ENCODE peak calls at places on chromosomes 7 and 10, in seven cellular contexts. One of them, this sample, is unnamed.

GRCh38 chr10:86955501-86956194 is 1.8 kb downstream of the MMRN2 start:
- DNase-seq in keratinocyte: no peak
- DNase-seq in NCI-H345: no peak
- DNase-seq in mesenchymal stem cell: no peak
- DNase-seq in stimulated activated CD4-positive, alpha-beta T cell treated with anti-CD3 and anti-CD28 coated beads, Interleukin-1b, Interleukin-23, amount 100 ng/mL, for 48 hours: no peak
- DNase-seq in PC-9: no peak
- DNase-seq in dorsolateral prefrontal cortex: no peak
- DNase-seq in this sample: no peak

GRCh38 chr7:37452346-37452745 is 3.7 kb upstream of the ELMO1 start:
- DNase-seq in keratinocyte: no peak
- DNase-seq in NCI-H345: no peak
- DNase-seq in mesenchymal stem cell: no peak
- DNase-seq in stimulated activated CD4-positive, alpha-beta T cell treated with anti-CD3 and anti-CD28 coated beads, Interleukin-1b, Interleukin-23, amount 100 ng/mL, for 48 hours: no peak
- DNase-seq in PC-9: no peak
- DNase-seq in dorsolateral prefrontal cortex: no peak
- DNase-seq in this sample: no peak

GRCh38 chr7:4815121-4815520 is 39.7 kb downstream of the AP5Z1 start:
- DNase-seq in keratinocyte: no peak
- DNase-seq in NCI-H345: no peak
- DNase-seq in mesenchymal stem cell: no peak
- DNase-seq in stimulated activated CD4-positive, alpha-beta T cell treated with anti-CD3 and anti-CD28 coated beads, Interleukin-1b, Interleukin-23, amount 100 ng/mL, for 48 hours: no peak
- DNase-seq in PC-9: no peak
- DNase-seq in dorsolateral prefrontal cortex: no peak
- DNase-seq in this sample: no peak

GRCh38 chr10:122558452-122558851 is 2.1 kb upstream of the DMBT1 start:
- DNase-seq in keratinocyte: no peak
- DNase-seq in NCI-H345: no peak
- DNase-seq in mesenchymal stem cell: no peak
- DNase-seq in stimulated activated CD4-positive, alpha-beta T cell treated with anti-CD3 and anti-CD28 coated beads, Interleukin-1b, Interleukin-23, amount 100 ng/mL, for 48 hours: no peak
- DNase-seq in PC-9: no peak
- DNase-seq in dorsolateral prefrontal cortex: no peak
- DNase-seq in this sample: no peak

GRCh38 chr10:61280303-61280702 is 172.9 kb downstream of the TMEM26 start:
- DNase-seq in keratinocyte: no peak
- DNase-seq in NCI-H345: no peak
- DNase-seq in mesenchymal stem cell: peak
- DNase-seq in stimulated activated CD4-positive, alpha-beta T cell treated with anti-CD3 and anti-CD28 coated beads, Interleukin-1b, Interleukin-23, amount 100 ng/mL, for 48 hours: no peak
- DNase-seq in PC-9: peak
- DNase-seq in dorsolateral prefrontal cortex: no peak
- DNase-seq in this sample: no peak

GRCh38 chr7:135980665-135981180 is 3.6 kb upstream of the MTPN start:
- DNase-seq in keratinocyte: no peak
- DNase-seq in NCI-H345: no peak
- DNase-seq in mesenchymal stem cell: peak
- DNase-seq in stimulated activated CD4-positive, alpha-beta T cell treated with anti-CD3 and anti-CD28 coated beads, Interleukin-1b, Interleukin-23, amount 100 ng/mL, for 48 hours: peak
- DNase-seq in PC-9: peak
- DNase-seq in dorsolateral prefrontal cortex: no peak
- DNase-seq in this sample: peak

GRCh38 chr7:68969571-68969970 is 628.7 kb upstream of the AUTS2 start:
- DNase-seq in keratinocyte: no peak
- DNase-seq in NCI-H345: no peak
- DNase-seq in mesenchymal stem cell: no peak
- DNase-seq in stimulated activated CD4-positive, alpha-beta T cell treated with anti-CD3 and anti-CD28 coated beads, Interleukin-1b, Interleukin-23, amount 100 ng/mL, for 48 hours: no peak
- DNase-seq in PC-9: no peak
- DNase-seq in dorsolateral prefrontal cortex: no peak
- DNase-seq in this sample: no peak

GRCh38 chr7:120519224-120519623 is 246.2 kb downstream of the KCND2 start:
- DNase-seq in keratinocyte: no peak
- DNase-seq in NCI-H345: no peak
- DNase-seq in mesenchymal stem cell: no peak
- DNase-seq in stimulated activated CD4-positive, alpha-beta T cell treated with anti-CD3 and anti-CD28 coated beads, Interleukin-1b, Interleukin-23, amount 100 ng/mL, for 48 hours: no peak
- DNase-seq in PC-9: no peak
- DNase-seq in dorsolateral prefrontal cortex: no peak
- DNase-seq in this sample: no peak

GRCh38 chr7:99788554-99788953 is 4.6 kb upstream of the CYP3A4 start:
- DNase-seq in keratinocyte: no peak
- DNase-seq in NCI-H345: no peak
- DNase-seq in mesenchymal stem cell: no peak
- DNase-seq in stimulated activated CD4-positive, alpha-beta T cell treated with anti-CD3 and anti-CD28 coated beads, Interleukin-1b, Interleukin-23, amount 100 ng/mL, for 48 hours: peak
- DNase-seq in PC-9: no peak
- DNase-seq in dorsolateral prefrontal cortex: no peak
- DNase-seq in this sample: peak

GRCh38 chr10:64762861-64763260 is 1241.7 kb downstream of the REEP3 start:
- DNase-seq in keratinocyte: no peak
- DNase-seq in NCI-H345: no peak
- DNase-seq in mesenchymal stem cell: no peak
- DNase-seq in stimulated activated CD4-positive, alpha-beta T cell treated with anti-CD3 and anti-CD28 coated beads, Interleukin-1b, Interleukin-23, amount 100 ng/mL, for 48 hours: no peak
- DNase-seq in PC-9: no peak
- DNase-seq in dorsolateral prefrontal cortex: no peak
- DNase-seq in this sample: no peak

GRCh38 chr10:66746246-66746645 is 179.6 kb upstream of the LRRTM3 start:
- DNase-seq in keratinocyte: no peak
- DNase-seq in NCI-H345: no peak
- DNase-seq in mesenchymal stem cell: no peak
- DNase-seq in stimulated activated CD4-positive, alpha-beta T cell treated with anti-CD3 and anti-CD28 coated beads, Interleukin-1b, Interleukin-23, amount 100 ng/mL, for 48 hours: no peak
- DNase-seq in PC-9: no peak
- DNase-seq in dorsolateral prefrontal cortex: no peak
- DNase-seq in this sample: no peak

GRCh38 chr7:106623846-106624245 is 37.1 kb downstream of the CCDC71L start:
- DNase-seq in keratinocyte: no peak
- DNase-seq in NCI-H345: no peak
- DNase-seq in mesenchymal stem cell: peak
- DNase-seq in stimulated activated CD4-positive, alpha-beta T cell treated with anti-CD3 and anti-CD28 coated beads, Interleukin-1b, Interleukin-23, amount 100 ng/mL, for 48 hours: no peak
- DNase-seq in PC-9: no peak
- DNase-seq in dorsolateral prefrontal cortex: no peak
- DNase-seq in this sample: no peak

GRCh38 chr10:27504897-27505457 is 873 bp downstream of the RAB18 start:
- DNase-seq in keratinocyte: no peak
- DNase-seq in NCI-H345: no peak
- DNase-seq in mesenchymal stem cell: peak
- DNase-seq in stimulated activated CD4-positive, alpha-beta T cell treated with anti-CD3 and anti-CD28 coated beads, Interleukin-1b, Interleukin-23, amount 100 ng/mL, for 48 hours: no peak
- DNase-seq in PC-9: no peak
- DNase-seq in dorsolateral prefrontal cortex: no peak
- DNase-seq in this sample: no peak

GRCh38 chr10:119654540-119654939 is 3.4 kb downstream of the BAG3 start:
- DNase-seq in keratinocyte: no peak
- DNase-seq in NCI-H345: peak
- DNase-seq in mesenchymal stem cell: no peak
- DNase-seq in stimulated activated CD4-positive, alpha-beta T cell treated with anti-CD3 and anti-CD28 coated beads, Interleukin-1b, Interleukin-23, amount 100 ng/mL, for 48 hours: no peak
- DNase-seq in PC-9: peak
- DNase-seq in dorsolateral prefrontal cortex: peak
- DNase-seq in this sample: no peak